ENCODE peak calls at places on chromosome 12, in six cellular contexts. W is uterus, G is astrocyte of the cerebellum, L is GM12865, E is hepatocyte, H is right atrium auricular region. P is an unnamed sample.

GRCh38 chr12:109944975-109945374 is 44.9 kb downstream of the TCHP start:
- DNase-seq in W (no peak), G (no peak), L (no peak), E (no peak), H (no peak), P (no peak)

GRCh38 chr12:68331500-68331868 is 678 bp downstream of the MDM1 start:
- DNase-seq in W (no peak), G (no peak), L (no peak), E (peak), H (no peak), P (no peak)

GRCh38 chr12:108933950-108934349 is 54.1 kb downstream of the DAO start:
- DNase-seq in W (peak), G (no peak), L (no peak), E (no peak), H (no peak), P (no peak)

GRCh38 chr12:56086096-56086495 is 6.1 kb downstream of the ERBB3 start:
- DNase-seq in W (no peak), G (no peak), L (no peak), E (peak), H (no peak), P (no peak)

GRCh38 chr12:121578230-121579189 is 2.3 kb downstream of the KDM2B start:
- DNase-seq in W (peak), G (no peak), L (no peak), E (no peak), H (no peak), P (peak)

GRCh38 chr12:81859521-81859920 is 100.4 kb upstream of the PPFIA2 start:
- DNase-seq in W (no peak), G (no peak), L (no peak), E (no peak), H (no peak), P (no peak)

GRCh38 chr12:47729233-47729632 is 3.9 kb upstream of the ENDOU start:
- DNase-seq in W (no peak), G (no peak), L (no peak), E (no peak), H (no peak), P (no peak)

GRCh38 chr12:75910452-75910722 is 121.2 kb downstream of the PHLDA1 start:
- DNase-seq in W (no peak), G (no peak), L (no peak), E (no peak), H (no peak), P (no peak)

GRCh38 chr12:69431604-69432222 is 38.5 kb upstream of the FRS2 start:
- DNase-seq in W (no peak), G (no peak), L (no peak), E (no peak), H (no peak), P (no peak)

GRCh38 chr12:46492471-46493351 is 120.1 kb upstream of the SLC38A2 start:
- DNase-seq in W (no peak), G (peak), L (no peak), E (peak), H (no peak), P (no peak)

GRCh38 chr12:110704750-110705149 is 15.8 kb upstream of the HVCN1 start:
- DNase-seq in W (no peak), G (no peak), L (peak), E (peak), H (no peak), P (peak)

GRCh38 chr12:52280796-52281560 is 6.5 kb downstream of the KRT86 start:
- DNase-seq in W (peak), G (peak), L (no peak), E (peak), H (peak), P (no peak)

GRCh38 chr12:4107436-4107878 is 166.1 kb upstream of the CCND2 start:
- DNase-seq in W (peak), G (no peak), L (peak), E (peak), H (no peak), P (peak)

GRCh38 chr12:114938487-114939210 is 254.7 kb upstream of the TBX3 start:
- DNase-seq in W (no peak), G (no peak), L (no peak), E (no peak), H (no peak), P (no peak)

GRCh38 chr12:109717390-109718357 is 4.0 kb downstream of the FAM222A start:
- DNase-seq in W (no peak), G (no peak), L (no peak), E (no peak), H (no peak), P (no peak)

GRCh38 chr12:28108599-28108998 is 81.7 kb upstream of the CCDC91 start:
- DNase-seq in W (no peak), G (no peak), L (peak), E (no peak), H (no peak), P (no peak)

GRCh38 chr12:94186461-94187237 is 38.3 kb downstream of the PLXNC1 start:
- DNase-seq in W (peak), G (peak), L (no peak), E (peak), H (peak), P (no peak)

GRCh38 chr12:12926571-12927071 is 25.3 kb downstream of the GPRC5D start:
- DNase-seq in W (no peak), G (no peak), L (no peak), E (no peak), H (peak), P (no peak)

GRCh38 chr12:80491176-80491575 is 47.1 kb downstream of the PTPRQ start:
- DNase-seq in W (no peak), G (no peak), L (no peak), E (no peak), H (no peak), P (no peak)

GRCh38 chr12:7411343-7411742 is 32.6 kb downstream of the CD163L1 start:
- DNase-seq in W (no peak), G (no peak), L (no peak), E (no peak), H (no peak), P (no peak)

GRCh38 chr12:31363416-31363809 is 37.5 kb upstream of the SINHCAF start:
- DNase-seq in W (no peak), G (no peak), L (peak), E (peak), H (no peak), P (peak)
- TF ChIP-seq CTCF in W (no peak), G (no peak), L (no peak), E (no peak), H (no peak), P (no peak)

GRCh38 chr12:6355491-6356373 is 13.9 kb upstream of the TNFRSF1A start:
- DNase-seq in W (no peak), G (no peak), L (no peak), E (no peak), H (no peak), P (no peak)
- TF ChIP-seq CTCF in W (no peak), G (no peak), L (no peak), E (no peak), H (no peak), P (no peak)

DNA sequence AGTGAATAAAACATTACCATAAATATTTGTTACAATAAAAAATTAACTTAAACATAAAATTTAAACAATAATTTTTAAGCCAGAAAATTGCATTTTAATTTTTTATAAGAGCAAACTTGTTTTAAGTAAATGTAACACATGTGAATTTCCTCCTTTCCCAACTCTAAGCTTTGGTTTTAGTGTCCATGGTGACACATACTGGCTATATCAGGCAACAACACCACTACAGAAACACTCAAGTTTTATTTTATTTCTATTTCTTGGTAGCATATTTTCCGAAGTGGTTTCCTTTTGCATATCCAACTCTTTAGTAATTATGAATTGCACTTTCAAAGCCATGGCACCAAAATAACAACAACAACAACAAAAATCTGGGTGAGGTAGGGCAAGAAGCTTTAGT is 2.2 kb downstream of the NELL2 start:
- DNase-seq in W (no peak), G (no peak), L (no peak), E (peak), H (no peak), P (no peak)
- TF ChIP-seq CTCF in W (no peak), G (peak), L (no peak), E (peak), H (no peak), P (peak)

DNA sequence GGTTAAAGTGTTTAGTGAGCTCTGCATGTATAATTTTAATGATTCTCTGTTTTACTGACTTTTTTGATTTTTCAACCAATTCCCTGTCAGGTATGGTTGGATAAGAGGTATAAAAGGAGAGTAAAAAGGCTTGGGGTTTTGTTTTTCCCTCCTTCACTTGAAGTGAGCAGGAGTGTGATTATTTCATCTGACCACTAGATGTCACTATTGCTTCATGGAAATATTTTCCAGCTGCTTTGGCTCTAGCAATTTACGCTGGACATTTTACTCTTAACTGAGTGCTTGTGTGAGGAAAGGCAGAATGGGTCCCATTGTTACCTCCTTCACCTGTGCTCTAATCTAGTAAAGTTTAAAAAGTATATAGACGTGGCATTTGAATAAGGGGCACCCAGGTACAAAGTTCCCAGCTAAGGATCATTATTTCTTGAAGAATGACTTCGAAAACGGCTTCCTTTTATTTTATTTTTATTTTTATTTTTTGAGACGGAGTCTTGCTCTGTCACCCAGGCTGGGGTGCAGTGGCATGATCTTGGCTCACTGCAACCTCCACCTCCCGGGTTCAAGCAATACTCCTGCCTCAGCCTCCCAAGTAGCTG is 66.5 kb downstream of the TBC1D30 start:
- DNase-seq in W (no peak), G (peak), L (peak), E (peak), H (no peak), P (peak)
- TF ChIP-seq CTCF in W (peak), G (peak), L (peak), E (peak), H (peak), P (peak)

GRCh38 chr12:49225551-49226166 is 36.8 kb upstream of the TUBA1A start:
- DNase-seq in W (no peak), G (no peak), L (no peak), E (no peak), H (no peak), P (no peak)
- TF ChIP-seq CTCF in W (no peak), G (peak), L (no peak), E (no peak), H (no peak), P (peak)